ENCODE peak calls at places on chromosomes 6 and 20, in seven cellular contexts. S is AG10803, L is H7, V is heart left ventricle, C is astrocyte, Z is dorsolateral prefrontal cortex, M is psoas muscle. K is an unnamed sample.

GRCh38 chr20:51462566-51463276 is 79.8 kb downstream of the NFATC2 start:
- DNase-seq in S (peak), L (no peak), V (peak), C (peak), Z (peak), M (peak), K (no peak)

GRCh38 chr6:56357616-56358373 is 110.4 kb upstream of the COL21A1 start:
- DNase-seq in S (peak), L (no peak), V (no peak), C (peak), Z (no peak), M (no peak), K (no peak)

GRCh38 chr6:5936611-5937010 is 70.1 kb downstream of the NRN1 start:
- DNase-seq in S (peak), L (no peak), V (no peak), C (peak), Z (no peak), M (no peak), K (no peak)

GRCh38 chr6:46638650-46639049 is 14.0 kb downstream of the CYP39A1 start:
- DNase-seq in S (no peak), L (no peak), V (no peak), C (no peak), Z (no peak), M (no peak), K (no peak)

GRCh38 chr6:118306640-118307238 is 241.4 kb upstream of the PLN start:
- DNase-seq in S (no peak), L (no peak), V (no peak), C (no peak), Z (no peak), M (no peak), K (no peak)

GRCh38 chr20:15627501-15627903 is 945.7 kb downstream of the KIF16B start:
- DNase-seq in S (no peak), L (peak), V (no peak), C (no peak), Z (no peak), M (no peak), K (no peak)

GRCh38 chr20:62186887-62187866 is 4.3 kb downstream of the MTG2 start:
- DNase-seq in S (peak), L (no peak), V (no peak), C (peak), Z (no peak), M (no peak), K (no peak)

GRCh38 chr6:46352541-46353267 is 138.5 kb downstream of the RCAN2 start:
- DNase-seq in S (no peak), L (no peak), V (peak), C (no peak), Z (no peak), M (no peak), K (no peak)

GRCh38 chr6:49764571-49765236 is 20.5 kb upstream of the CRISP3 start:
- DNase-seq in S (no peak), L (no peak), V (no peak), C (no peak), Z (no peak), M (no peak), K (no peak)

GRCh38 chr20:9051508-9051907 is 17.4 kb upstream of the PLCB4 start:
- DNase-seq in S (peak), L (no peak), V (no peak), C (peak), Z (no peak), M (no peak), K (no peak)

GRCh38 chr6:16544006-16544405 is 217.3 kb downstream of the ATXN1 start:
- DNase-seq in S (peak), L (no peak), V (peak), C (peak), Z (no peak), M (peak), K (no peak)

GRCh38 chr6:78810146-78810545 is 57.2 kb upstream of the IRAK1BP1 start:
- DNase-seq in S (peak), L (peak), V (no peak), C (peak), Z (no peak), M (no peak), K (no peak)

GRCh38 chr6:137976430-137976829 is 109.4 kb downstream of the TNFAIP3 start:
- DNase-seq in S (no peak), L (no peak), V (no peak), C (no peak), Z (no peak), M (no peak), K (no peak)

DNA sequence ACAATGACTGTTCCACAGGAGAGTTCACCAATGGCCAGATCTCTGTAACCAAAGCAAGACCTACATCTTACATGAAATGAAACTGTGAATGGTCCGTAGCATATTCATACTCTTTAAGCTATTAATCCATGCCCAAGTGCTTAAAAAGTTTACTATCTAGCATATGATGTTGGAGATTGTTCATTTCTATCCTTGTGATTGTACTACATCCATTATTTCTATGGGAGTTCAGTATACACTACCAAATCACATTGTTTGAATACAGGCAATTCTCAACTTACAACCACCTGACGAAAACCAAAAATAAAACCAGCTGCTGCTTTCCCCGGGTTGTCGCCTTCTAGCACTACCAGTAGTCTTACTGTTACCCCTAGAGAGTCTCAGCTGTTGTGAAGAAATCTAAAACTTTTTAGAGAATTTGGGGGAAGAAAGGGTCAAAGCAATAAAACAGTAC is 37.9 kb downstream of the HIVEP2 start:
- DNase-seq in S (no peak), L (no peak), V (no peak), C (no peak), Z (no peak), M (no peak), K (no peak)
- H3K4me3 ChIP-seq in S (no peak), L (no peak), V (peak), C (no peak), Z (no peak), M (peak), K (no peak)

GRCh38 chr20:12882832-12883506 is 125.8 kb upstream of the SPTLC3 start:
- DNase-seq in S (peak), L (no peak), V (no peak), C (no peak), Z (no peak), M (no peak), K (no peak)
- H3K4me3 ChIP-seq in S (no peak), L (no peak), V (no peak), C (no peak), Z (no peak), M (no peak), K (no peak)

GRCh38 chr6:154446984-154447383 is 63.5 kb downstream of the CNKSR3 start:
- DNase-seq in S (no peak), L (no peak), V (no peak), C (no peak), Z (no peak), M (no peak), K (no peak)

GRCh38 chr6:154450498-154450897 is 60.0 kb downstream of the CNKSR3 start:
- DNase-seq in S (no peak), L (no peak), V (no peak), C (no peak), Z (no peak), M (no peak), K (no peak)

GRCh38 chr6:154445417-154445816 is 65.1 kb downstream of the CNKSR3 start:
- DNase-seq in S (no peak), L (no peak), V (no peak), C (no peak), Z (no peak), M (no peak), K (no peak)

GRCh38 chr6:154447929-154448328 is 62.6 kb downstream of the CNKSR3 start:
- DNase-seq in S (no peak), L (no peak), V (no peak), C (peak), Z (no peak), M (no peak), K (no peak)

GRCh38 chr6:154448448-154449096 is 61.9 kb downstream of the CNKSR3 start:
- DNase-seq in S (peak), L (peak), V (peak), C (peak), Z (no peak), M (no peak), K (no peak)
- H3K4me3 ChIP-seq in S (peak), L (no peak), V (no peak), C (peak), Z (peak), M (no peak), K (no peak)

DNA sequence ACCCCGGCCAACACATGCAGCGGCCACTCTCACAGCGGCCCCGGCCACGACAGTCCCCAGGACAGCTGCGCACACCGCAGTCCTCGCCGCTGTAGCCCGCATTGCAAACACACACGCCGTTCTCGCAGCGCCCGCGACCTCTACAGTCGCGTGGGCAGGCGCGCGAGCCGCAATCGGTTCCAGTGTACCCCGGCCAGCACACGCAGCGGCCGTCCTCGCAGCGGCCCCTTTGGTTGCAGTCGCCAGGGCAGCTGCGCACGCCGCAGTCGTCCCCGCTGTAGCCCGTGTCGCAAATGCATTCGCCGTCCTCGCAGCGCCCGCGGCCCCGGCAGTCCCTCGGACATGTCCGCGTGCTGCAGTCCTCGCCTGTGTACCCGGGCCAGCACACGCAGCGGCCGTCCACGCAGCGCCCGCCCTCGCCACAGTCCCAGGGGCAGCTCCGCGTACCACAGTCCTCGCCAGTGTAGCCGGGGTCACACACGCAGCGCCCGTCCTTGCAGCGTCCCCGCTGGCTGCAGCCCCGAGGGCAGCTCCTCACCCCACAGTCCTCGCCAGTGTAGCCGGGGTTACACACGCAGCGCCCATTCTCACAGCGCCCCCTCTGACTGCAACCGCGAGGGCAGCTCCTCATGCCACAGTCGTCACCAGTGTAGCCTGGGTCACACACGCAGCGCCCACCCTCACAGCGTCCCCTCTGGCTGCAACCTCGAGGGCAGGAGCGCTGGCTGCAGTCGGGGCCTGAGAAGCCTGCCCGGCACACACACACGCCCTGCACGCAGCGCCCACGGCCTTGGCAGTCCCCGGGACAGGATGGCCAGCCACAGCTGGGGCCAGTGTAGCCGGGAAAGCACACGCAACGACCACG is 12.5 kb downstream of the TNXB start:
- DNase-seq in S (no peak), L (peak), V (no peak), C (no peak), Z (no peak), M (no peak), K (no peak)
- H3K4me3 ChIP-seq in S (no peak), L (no peak), V (peak), C (no peak), Z (peak), M (peak), K (no peak)

GRCh38 chr6:147509900-147510299 is 1.4 kb downstream of the SAMD5 start:
- DNase-seq in S (no peak), L (no peak), V (no peak), C (no peak), Z (no peak), M (no peak), K (no peak)
- H3K4me3 ChIP-seq in S (no peak), L (no peak), V (peak), C (peak), Z (peak), M (peak), K (no peak)

GRCh38 chr6:129368970-129369369 is 341.0 kb downstream of the ARHGAP18 start:
- DNase-seq in S (no peak), L (no peak), V (no peak), C (peak), Z (no peak), M (no peak), K (no peak)

GRCh38 chr6:129364767-129365166 is 345.2 kb downstream of the ARHGAP18 start:
- DNase-seq in S (no peak), L (no peak), V (no peak), C (no peak), Z (no peak), M (no peak), K (no peak)

GRCh38 chr6:129369737-129370136 is 340.2 kb downstream of the ARHGAP18 start:
- DNase-seq in S (no peak), L (no peak), V (no peak), C (no peak), Z (no peak), M (no peak), K (no peak)

GRCh38 chr6:129368076-129368475 is 341.9 kb downstream of the ARHGAP18 start:
- DNase-seq in S (no peak), L (no peak), V (no peak), C (no peak), Z (no peak), M (no peak), K (no peak)

DNA sequence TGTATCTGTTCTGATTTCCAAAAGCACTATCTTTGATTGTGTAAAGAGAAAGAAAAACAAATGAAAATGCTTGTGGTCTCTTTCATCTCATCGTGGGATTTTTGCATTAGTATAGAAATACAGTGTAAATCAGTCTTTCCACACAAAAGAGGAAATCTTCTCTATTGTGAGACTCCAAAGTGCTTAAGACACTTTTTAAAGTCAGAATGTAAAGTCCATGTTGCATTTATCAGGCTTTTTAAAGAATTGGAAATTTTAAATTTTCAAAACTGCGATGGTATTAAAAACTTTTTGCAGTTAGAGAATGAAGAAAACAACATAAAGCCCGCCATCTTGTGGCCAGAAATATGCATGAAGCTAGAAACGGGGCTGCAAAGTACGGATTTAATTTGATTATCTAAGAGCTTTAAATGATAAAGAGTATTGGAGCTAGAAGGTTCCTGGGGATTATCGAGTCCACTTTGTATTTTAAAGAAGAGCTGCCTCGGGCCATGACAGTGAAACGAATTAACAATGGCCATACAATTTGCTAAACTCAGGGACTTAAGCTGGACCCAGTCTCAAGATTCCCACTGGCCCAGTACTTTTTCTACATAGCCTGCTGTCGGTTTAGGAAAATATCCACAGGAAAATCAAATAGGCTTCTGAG is 339.6 kb downstream of the ARHGAP18 start:
- DNase-seq in S (peak), L (peak), V (no peak), C (peak), Z (peak), M (no peak), K (peak)
- H3K4me3 ChIP-seq in S (peak), L (no peak), V (no peak), C (peak), Z (no peak), M (no peak), K (no peak)

GRCh38 chr6:24777227-24777626 is 2.5 kb downstream of the GMNN start:
- DNase-seq in S (no peak), L (no peak), V (no peak), C (no peak), Z (no peak), M (no peak), K (no peak)
- H3K4me3 ChIP-seq in S (no peak), L (no peak), V (no peak), C (no peak), Z (no peak), M (no peak), K (no peak)

DNA sequence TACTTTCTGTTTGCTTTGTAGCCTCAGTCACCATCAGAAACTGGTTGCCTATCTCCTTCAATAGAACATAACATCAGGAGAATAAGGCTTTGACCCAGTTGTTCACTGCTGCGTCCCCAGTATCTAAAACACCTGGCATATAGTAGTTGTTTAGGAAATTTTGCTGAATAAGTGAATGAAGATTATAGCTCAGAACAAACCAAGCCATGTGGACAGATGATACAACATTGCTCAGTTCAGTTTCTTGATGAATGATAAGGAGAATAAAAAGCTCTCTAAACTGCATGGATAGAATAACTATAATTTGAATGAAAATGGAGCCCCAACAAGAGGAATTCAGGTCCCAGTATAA is 5.2 kb upstream of the SERPINB1 start:
- DNase-seq in S (no peak), L (no peak), V (no peak), C (no peak), Z (no peak), M (no peak), K (no peak)
- H3K4me3 ChIP-seq in S (peak), L (no peak), V (peak), C (peak), Z (no peak), M (peak), K (no peak)

K was measured in Jurkat, Clone E6-1.